ENCODE peak calls at places on chromosomes 16 and 17, in seven cellular contexts. One of them, this sample, is unnamed. For H3K4me1, the result is how much of the 10 kb centered on the place peaks cover.

GRCh38 chr17:47297661-47298400 is 25.9 kb upstream of the EFCAB13 start:
- DNase-seq in heart left ventricle: no peak
- DNase-seq in heart right ventricle: no peak
- DNase-seq in A549: no peak
- DNase-seq in GM23338: no peak
- DNase-seq in mesendoderm: no peak
- DNase-seq in neural progenitor cell: no peak
- DNase-seq in this sample: no peak

GRCh38 chr17:71709974-71710373 is 410.8 kb upstream of the SOX9 start:
- DNase-seq in mesendoderm: no peak
- DNase-seq in neural progenitor cell: peak
- DNase-seq in heart left ventricle: no peak
- DNase-seq in A549: no peak
- DNase-seq in GM23338: peak
- DNase-seq in heart right ventricle: no peak
- DNase-seq in this sample: no peak

GRCh38 chr16:11757671-11758545 is 15.3 kb upstream of the TXNDC11 start:
- DNase-seq in mesendoderm: no peak
- DNase-seq in heart right ventricle: no peak
- DNase-seq in A549: peak
- DNase-seq in GM23338: no peak
- DNase-seq in heart left ventricle: no peak
- DNase-seq in neural progenitor cell: no peak
- DNase-seq in this sample: no peak

GRCh38 chr17:29379084-29379811 is 10.9 kb upstream of the TAOK1 start:
- DNase-seq in neural progenitor cell: peak
- DNase-seq in mesendoderm: peak
- DNase-seq in heart left ventricle: no peak
- DNase-seq in A549: no peak
- DNase-seq in heart right ventricle: no peak
- DNase-seq in GM23338: no peak
- DNase-seq in this sample: no peak

GRCh38 chr17:1089915-1090314 is 89.9 kb downstream of the ABR start:
- DNase-seq in neural progenitor cell: no peak
- DNase-seq in GM23338: no peak
- DNase-seq in A549: no peak
- DNase-seq in heart left ventricle: no peak
- DNase-seq in heart right ventricle: no peak
- DNase-seq in mesendoderm: no peak
- DNase-seq in this sample: no peak

GRCh38 chr17:8109669-8110455 is 8.5 kb downstream of the ALOXE3 start:
- DNase-seq in neural progenitor cell: peak
- DNase-seq in GM23338: peak
- DNase-seq in heart right ventricle: peak
- DNase-seq in mesendoderm: peak
- DNase-seq in heart left ventricle: peak
- DNase-seq in A549: peak
- DNase-seq in this sample: no peak

GRCh38 chr16:12330977-12331376 is 354.4 kb downstream of the SNX29 start:
- DNase-seq in heart left ventricle: no peak
- DNase-seq in neural progenitor cell: no peak
- DNase-seq in mesendoderm: no peak
- DNase-seq in GM23338: no peak
- DNase-seq in A549: no peak
- DNase-seq in heart right ventricle: peak
- DNase-seq in this sample: no peak

GRCh38 chr17:21218831-21219380 is 4.9 kb upstream of the TMEM11 start:
- DNase-seq in heart left ventricle: peak
- DNase-seq in neural progenitor cell: no peak
- DNase-seq in A549: no peak
- DNase-seq in heart right ventricle: no peak
- DNase-seq in GM23338: no peak
- DNase-seq in mesendoderm: no peak
- DNase-seq in this sample: no peak

GRCh38 chr16:68754117-68754792 is 17.2 kb downstream of the CDH1 start:
- DNase-seq in A549: no peak
- DNase-seq in heart right ventricle: no peak
- DNase-seq in heart left ventricle: no peak
- DNase-seq in GM23338: no peak
- DNase-seq in mesendoderm: no peak
- DNase-seq in neural progenitor cell: no peak
- DNase-seq in this sample: no peak

GRCh38 chr16:4489030-4489429 is 12.8 kb downstream of the HMOX2 start:
- DNase-seq in heart left ventricle: no peak
- DNase-seq in mesendoderm: no peak
- DNase-seq in GM23338: no peak
- DNase-seq in heart right ventricle: no peak
- DNase-seq in A549: no peak
- DNase-seq in neural progenitor cell: no peak
- DNase-seq in this sample: no peak

GRCh38 chr17:17345686-17346427 is 42.7 kb downstream of the NT5M start:
- DNase-seq in A549: no peak
- DNase-seq in GM23338: no peak
- DNase-seq in heart right ventricle: no peak
- DNase-seq in mesendoderm: no peak
- DNase-seq in heart left ventricle: peak
- DNase-seq in neural progenitor cell: no peak
- DNase-seq in this sample: no peak

GRCh38 chr16:27728691-27729090 is 178.7 kb downstream of the KATNIP start:
- DNase-seq in GM23338: no peak
- DNase-seq in neural progenitor cell: no peak
- DNase-seq in A549: no peak
- DNase-seq in mesendoderm: no peak
- DNase-seq in heart left ventricle: peak
- DNase-seq in heart right ventricle: no peak
- DNase-seq in this sample: no peak

GRCh38 chr16:86285421-86285820 is 224.9 kb upstream of the FOXF1 start:
- DNase-seq in mesendoderm: no peak
- DNase-seq in heart right ventricle: no peak
- DNase-seq in neural progenitor cell: no peak
- DNase-seq in GM23338: no peak
- DNase-seq in A549: no peak
- DNase-seq in heart left ventricle: no peak
- DNase-seq in this sample: no peak

GRCh38 chr16:4057439-4057877 is 58.8 kb downstream of the ADCY9 start:
- DNase-seq in mesendoderm: no peak
- DNase-seq in heart right ventricle: no peak
- DNase-seq in heart left ventricle: no peak
- DNase-seq in GM23338: no peak
- DNase-seq in A549: no peak
- DNase-seq in neural progenitor cell: no peak
- DNase-seq in this sample: no peak

GRCh38 chr16:23966577-23966976 is 130.8 kb downstream of the PRKCB start:
- DNase-seq in heart left ventricle: no peak
- DNase-seq in neural progenitor cell: no peak
- DNase-seq in heart right ventricle: no peak
- DNase-seq in mesendoderm: no peak
- DNase-seq in A549: no peak
- DNase-seq in GM23338: no peak
- DNase-seq in this sample: no peak

GRCh38 chr16:892006-892405 is 78.8 kb downstream of the LMF1 start:
- DNase-seq in heart right ventricle: no peak
- DNase-seq in mesendoderm: no peak
- DNase-seq in neural progenitor cell: no peak
- DNase-seq in GM23338: no peak
- DNase-seq in heart left ventricle: peak
- DNase-seq in A549: no peak
- DNase-seq in this sample: no peak

GRCh38 chr16:8958344-8958808 is 5.3 kb downstream of the USP7 start:
- DNase-seq in neural progenitor cell: peak
- DNase-seq in GM23338: no peak
- DNase-seq in heart left ventricle: no peak
- DNase-seq in mesendoderm: peak
- DNase-seq in A549: no peak
- DNase-seq in heart right ventricle: no peak
- DNase-seq in this sample: no peak

DNA sequence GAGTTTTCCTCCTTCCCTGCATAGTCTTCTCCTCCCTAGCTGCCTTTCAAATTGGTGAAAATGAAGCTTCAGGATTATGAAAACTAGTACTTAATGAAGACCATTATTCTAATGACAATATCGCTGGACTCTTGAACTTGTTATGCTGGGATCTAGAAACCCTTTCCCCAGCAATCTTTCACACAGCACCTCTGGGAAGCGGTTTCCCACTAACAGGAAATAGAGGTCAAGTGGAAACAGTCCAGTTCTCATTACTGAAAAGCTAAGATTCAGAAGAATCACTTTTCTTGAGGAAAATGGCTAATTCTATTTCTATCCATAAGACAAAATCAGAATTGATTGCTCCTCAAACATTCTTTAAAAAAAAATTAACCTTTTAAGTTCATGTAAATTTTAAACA is 2.0 kb upstream of the VEZF1 start:
- DNase-seq in GM23338: no peak
- DNase-seq in heart left ventricle: no peak
- DNase-seq in heart right ventricle: no peak
- DNase-seq in A549: no peak
- DNase-seq in mesendoderm: no peak
- DNase-seq in neural progenitor cell: no peak
- DNase-seq in this sample: no peak
- H3K4me1 ChIP-seq in GM23338: under half
- H3K4me1 ChIP-seq in heart left ventricle: under half
- H3K4me1 ChIP-seq in heart right ventricle: half or more
- H3K4me1 ChIP-seq in A549: half or more
- H3K4me1 ChIP-seq in mesendoderm: under half
- H3K4me1 ChIP-seq in neural progenitor cell: half or more
- H3K4me1 ChIP-seq in this sample: half or more

DNA sequence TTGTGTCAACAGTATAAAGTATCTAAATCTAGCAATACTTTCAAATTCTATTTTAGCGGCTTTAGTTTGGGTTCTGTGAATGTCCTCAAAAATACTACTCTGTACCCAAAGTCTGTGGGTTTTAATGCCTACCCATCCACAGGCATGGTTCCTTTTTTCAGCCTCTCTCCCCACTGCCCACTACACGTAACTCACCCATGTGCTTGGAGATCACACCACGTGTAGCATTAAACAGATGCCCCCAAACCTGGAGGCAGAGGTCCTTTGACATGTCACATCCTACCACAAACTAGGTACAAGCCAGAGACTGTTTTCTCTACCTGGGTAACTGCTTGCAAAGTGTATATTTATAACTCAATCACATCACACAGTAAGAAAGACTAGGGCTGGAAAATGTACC is 5.4 kb downstream of the DYNC1LI2 start:
- DNase-seq in mesendoderm: no peak
- DNase-seq in GM23338: no peak
- DNase-seq in neural progenitor cell: no peak
- DNase-seq in A549: no peak
- DNase-seq in heart right ventricle: no peak
- DNase-seq in heart left ventricle: no peak
- DNase-seq in this sample: no peak
- H3K4me1 ChIP-seq in mesendoderm: under half
- H3K4me1 ChIP-seq in GM23338: under half
- H3K4me1 ChIP-seq in neural progenitor cell: under half
- H3K4me1 ChIP-seq in A549: under half
- H3K4me1 ChIP-seq in heart right ventricle: half or more
- H3K4me1 ChIP-seq in heart left ventricle: half or more
- H3K4me1 ChIP-seq in this sample: under half

DNA sequence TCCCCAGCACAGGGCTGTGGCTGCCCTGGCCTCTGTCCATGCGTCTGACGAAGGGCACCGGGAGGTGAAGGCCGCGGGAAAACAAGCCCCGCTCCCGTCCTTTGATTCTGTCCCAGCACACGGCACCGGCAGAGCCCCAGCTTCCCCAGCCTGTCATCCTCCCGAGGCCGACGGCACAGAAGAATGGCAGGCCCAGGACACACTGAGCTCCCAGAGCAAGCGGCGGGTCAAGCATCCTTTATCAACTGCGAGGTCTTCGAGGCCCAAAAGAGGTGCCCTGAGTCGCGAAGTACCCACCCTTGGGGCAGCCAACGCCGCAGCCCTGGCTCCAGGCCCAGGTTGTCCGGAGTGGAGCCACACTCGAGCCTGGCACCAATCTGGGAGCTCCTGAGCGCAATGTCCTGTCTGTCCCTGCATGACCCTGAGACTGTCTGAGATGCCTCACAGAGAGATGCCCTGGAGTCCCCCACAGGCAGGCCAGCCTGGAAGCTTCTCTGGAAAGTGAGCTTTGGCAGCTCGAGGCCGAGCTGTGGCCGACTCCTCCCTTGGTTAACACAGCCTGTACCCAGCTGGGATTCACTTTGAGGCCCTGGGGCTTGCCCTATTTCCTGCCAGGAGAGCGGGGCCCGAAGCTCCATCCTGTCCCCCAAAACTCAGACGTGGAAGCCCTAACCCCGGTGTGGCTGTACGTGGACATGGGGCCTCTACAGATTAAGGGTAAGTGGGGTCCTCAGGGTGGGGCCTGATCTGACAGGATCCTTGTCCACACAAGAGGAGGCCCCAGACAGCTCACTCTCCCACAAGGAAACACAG is 23.3 kb downstream of the SLC7A5 start:
- DNase-seq in GM23338: no peak
- DNase-seq in heart left ventricle: no peak
- DNase-seq in mesendoderm: no peak
- DNase-seq in neural progenitor cell: no peak
- DNase-seq in heart right ventricle: no peak
- DNase-seq in A549: no peak
- DNase-seq in this sample: no peak
- H3K4me1 ChIP-seq in GM23338: under half
- H3K4me1 ChIP-seq in heart left ventricle: under half
- H3K4me1 ChIP-seq in mesendoderm: under half
- H3K4me1 ChIP-seq in neural progenitor cell: under half
- H3K4me1 ChIP-seq in heart right ventricle: under half
- H3K4me1 ChIP-seq in A549: half or more
- H3K4me1 ChIP-seq in this sample: under half

DNA sequence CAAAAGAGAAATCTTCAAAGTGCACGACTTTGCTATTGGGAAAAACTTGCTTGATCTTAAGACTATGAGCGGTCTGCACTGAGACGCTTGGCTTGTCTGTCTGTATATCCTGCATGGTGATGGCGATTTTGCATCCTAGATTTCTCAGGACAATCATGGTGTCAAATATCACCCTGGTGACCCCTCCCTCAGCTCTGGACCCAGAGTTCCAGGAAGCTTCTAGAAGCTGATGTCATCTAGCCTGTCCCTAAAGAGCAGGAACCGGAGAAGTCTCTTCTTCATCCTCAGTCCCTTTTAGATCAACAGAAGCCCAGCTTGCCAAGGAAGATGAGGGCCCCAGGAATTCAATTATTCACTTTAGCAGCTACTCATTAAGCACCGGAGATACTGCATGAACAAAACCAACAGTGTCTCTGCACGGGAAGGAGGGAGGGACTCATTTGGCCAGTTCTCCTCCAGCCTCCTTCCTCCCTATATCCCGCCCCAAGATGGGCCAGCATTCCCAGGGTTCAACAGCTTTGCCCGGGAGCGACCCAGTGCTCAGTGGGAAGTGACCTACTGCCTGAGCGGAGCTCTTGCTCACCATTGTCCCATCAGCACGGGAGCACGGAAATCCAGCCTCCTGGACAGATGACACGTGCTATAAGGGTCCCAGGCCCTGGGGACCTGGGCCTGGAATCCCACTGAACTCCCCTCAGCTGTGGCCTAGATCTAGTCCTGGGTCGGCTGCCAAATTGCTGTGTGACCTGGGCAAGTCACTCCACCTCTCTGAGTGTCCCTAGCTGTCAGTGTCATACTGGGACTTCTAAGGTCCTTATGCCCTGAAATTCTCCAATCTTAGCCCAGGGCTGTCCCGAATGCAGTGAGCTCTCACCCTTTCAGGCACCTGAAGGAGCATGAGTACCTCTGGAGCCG is 3.8 kb downstream of the EMP2 start:
- DNase-seq in GM23338: no peak
- DNase-seq in heart left ventricle: no peak
- DNase-seq in A549: no peak
- DNase-seq in heart right ventricle: no peak
- DNase-seq in neural progenitor cell: no peak
- DNase-seq in mesendoderm: peak
- DNase-seq in this sample: no peak
- H3K4me1 ChIP-seq in GM23338: under half
- H3K4me1 ChIP-seq in heart left ventricle: under half
- H3K4me1 ChIP-seq in A549: under half
- H3K4me1 ChIP-seq in heart right ventricle: half or more
- H3K4me1 ChIP-seq in neural progenitor cell: under half
- H3K4me1 ChIP-seq in mesendoderm: under half
- H3K4me1 ChIP-seq in this sample: under half